ENCODE peak calls at places on chromosomes 1 and 21, in four cellular contexts. U is right atrium auricular region, R is Ammon's horn, E is HL-60. D is an unnamed sample.

GRCh38 chr21:44299458-44300261 is at the start of gene PFKL:
- DNase-seq in E (peak), U (no peak), R (peak), D (peak)

GRCh38 chr1:12345350-12346217 is 115.8 kb downstream of the VPS13D start:
- DNase-seq in U (no peak), R (peak), E (no peak), D (no peak)

GRCh38 chr1:17569200-17570139 is 30.0 kb downstream of the ARHGEF10L start:
- DNase-seq in R (peak), U (peak), E (peak), D (no peak)

GRCh38 chr1:21077085-21077484 is 99.6 kb downstream of the EIF4G3 start:
- DNase-seq in E (no peak), R (no peak), U (no peak), D (no peak)

GRCh38 chr1:192171123-192171522 is 12.9 kb downstream of the RGS18 start:
- DNase-seq in U (no peak), R (no peak), E (no peak), D (no peak)

GRCh38 chr1:95197616-95198252 is 36.3 kb upstream of the RWDD3 start:
- DNase-seq in U (no peak), R (no peak), E (no peak), D (peak)

GRCh38 chr1:198491028-198491427 is 49.5 kb downstream of the ATP6V1G3 start:
- DNase-seq in E (no peak), U (no peak), R (peak), D (no peak)

GRCh38 chr1:116075981-116076380 is 35.2 kb upstream of the MAB21L3 start:
- DNase-seq in E (no peak), U (no peak), R (no peak), D (no peak)

GRCh38 chr1:182841368-182841988 is 2.3 kb downstream of the DHX9 start:
- DNase-seq in R (no peak), E (no peak), U (no peak), D (peak)

GRCh38 chr1:37325010-37325409 is 149.4 kb upstream of the ZC3H12A start:
- DNase-seq in R (peak), E (no peak), U (no peak), D (no peak)

GRCh38 chr1:22210636-22211035 is 67.7 kb upstream of the WNT4 start:
- DNase-seq in R (no peak), E (no peak), U (no peak), D (no peak)

GRCh38 chr21:31426235-31426797 is 82.3 kb upstream of the TIAM1 start:
- DNase-seq in R (no peak), U (no peak), E (no peak), D (no peak)

GRCh38 chr1:34361781-34362357 is 185.2 kb downstream of the C1orf94 start:
- DNase-seq in E (no peak), R (no peak), U (no peak), D (no peak)

GRCh38 chr1:174273190-174273589 is 113.9 kb downstream of the RABGAP1L start:
- DNase-seq in R (no peak), E (no peak), U (no peak), D (no peak)

GRCh38 chr1:204151562-204152309 is at the start of gene ETNK2:
- DNase-seq in R (no peak), E (no peak), U (no peak), D (no peak)

GRCh38 chr1:3012511-3013291 is 8.6 kb upstream of the ACTRT2 start:
- DNase-seq in R (peak), E (no peak), U (no peak), D (no peak)

GRCh38 chr21:16588433-16588860 is 858.7 kb downstream of the USP25 start:
- DNase-seq in E (no peak), U (peak), R (peak), D (peak)

GRCh38 chr1:206469933-206470691 is at the start of gene IKBKE:
- DNase-seq in U (peak), R (peak), E (peak), D (peak)

GRCh38 chr1:44547837-44548236 is 126.4 kb downstream of the TMEM53 start:
- DNase-seq in R (no peak), E (no peak), U (no peak), D (no peak)

GRCh38 chr1:181655756-181656155 is 172.4 kb downstream of the CACNA1E start:
- DNase-seq in R (no peak), E (no peak), U (no peak), D (no peak)

D was measured in G401.